ENCODE peak calls at places on chromosomes 16 and 17, in five cellular contexts. One of them, this sample, is unnamed.
A peak's percentile ranks its signal among the peaks of the same experiment; 100 is the strongest.

GRCh38 chr16:3007059-3007956 is 5.4 kb upstream of the CLDN9 start:
- DNase-seq in stimulated activated CD8-positive, alpha-beta memory T cell treated with anti-CD3 and anti-CD28 coated beads, Interleukin-15, amount 100 ng/mL, for 1 hour: no peak
- DNase-seq in HEK293T: no peak
- DNase-seq in adipocyte: no peak
- DNase-seq in ACHN: no peak
- DNase-seq in this sample: peak; percentile 84

GRCh38 chr16:41439-42068 is 11.9 kb downstream of the POLR3K start:
- DNase-seq in stimulated activated CD8-positive, alpha-beta memory T cell treated with anti-CD3 and anti-CD28 coated beads, Interleukin-15, amount 100 ng/mL, for 1 hour: no peak
- DNase-seq in HEK293T: no peak
- DNase-seq in adipocyte: no peak
- DNase-seq in ACHN: no peak
- DNase-seq in this sample: no peak

GRCh38 chr17:57653279-57653678 is 91.8 kb downstream of the CCDC182 start:
- DNase-seq in stimulated activated CD8-positive, alpha-beta memory T cell treated with anti-CD3 and anti-CD28 coated beads, Interleukin-15, amount 100 ng/mL, for 1 hour: no peak
- DNase-seq in HEK293T: no peak
- DNase-seq in adipocyte: no peak
- DNase-seq in ACHN: no peak
- DNase-seq in this sample: no peak

GRCh38 chr17:29734640-29735039 is 111.9 kb upstream of the CORO6 start:
- DNase-seq in stimulated activated CD8-positive, alpha-beta memory T cell treated with anti-CD3 and anti-CD28 coated beads, Interleukin-15, amount 100 ng/mL, for 1 hour: no peak
- DNase-seq in HEK293T: no peak
- DNase-seq in adipocyte: peak; percentile 31
- DNase-seq in ACHN: no peak
- DNase-seq in this sample: no peak

GRCh38 chr16:85309656-85310587 is 197.7 kb upstream of the CIBAR2 start:
- DNase-seq in stimulated activated CD8-positive, alpha-beta memory T cell treated with anti-CD3 and anti-CD28 coated beads, Interleukin-15, amount 100 ng/mL, for 1 hour: no peak
- DNase-seq in HEK293T: no peak
- DNase-seq in adipocyte: no peak
- DNase-seq in ACHN: no peak
- DNase-seq in this sample: peak; percentile 73

GRCh38 chr16:68031951-68032350 is 8.9 kb downstream of the DUS2 start:
- DNase-seq in stimulated activated CD8-positive, alpha-beta memory T cell treated with anti-CD3 and anti-CD28 coated beads, Interleukin-15, amount 100 ng/mL, for 1 hour: no peak
- DNase-seq in HEK293T: no peak
- DNase-seq in adipocyte: no peak
- DNase-seq in ACHN: no peak
- DNase-seq in this sample: no peak

GRCh38 chr16:705748-706188 is at the start of gene FBXL16:
- DNase-seq in stimulated activated CD8-positive, alpha-beta memory T cell treated with anti-CD3 and anti-CD28 coated beads, Interleukin-15, amount 100 ng/mL, for 1 hour: no peak
- DNase-seq in HEK293T: peak; percentile 76
- DNase-seq in adipocyte: peak; percentile 58
- DNase-seq in ACHN: no peak
- DNase-seq in this sample: no peak

GRCh38 chr16:80299416-80299815 is 241.4 kb upstream of the DYNLRB2 start:
- DNase-seq in stimulated activated CD8-positive, alpha-beta memory T cell treated with anti-CD3 and anti-CD28 coated beads, Interleukin-15, amount 100 ng/mL, for 1 hour: no peak
- DNase-seq in HEK293T: no peak
- DNase-seq in adipocyte: peak; percentile 87
- DNase-seq in ACHN: no peak
- DNase-seq in this sample: no peak

GRCh38 chr17:59287887-59288286 is 43.6 kb upstream of the YPEL2 start:
- DNase-seq in stimulated activated CD8-positive, alpha-beta memory T cell treated with anti-CD3 and anti-CD28 coated beads, Interleukin-15, amount 100 ng/mL, for 1 hour: no peak
- DNase-seq in HEK293T: no peak
- DNase-seq in adipocyte: no peak
- DNase-seq in ACHN: no peak
- DNase-seq in this sample: no peak

GRCh38 chr16:81524382-81524781 is 79.8 kb downstream of the CMIP start:
- DNase-seq in stimulated activated CD8-positive, alpha-beta memory T cell treated with anti-CD3 and anti-CD28 coated beads, Interleukin-15, amount 100 ng/mL, for 1 hour: peak; percentile 14
- DNase-seq in HEK293T: no peak
- DNase-seq in adipocyte: no peak
- DNase-seq in ACHN: no peak
- DNase-seq in this sample: no peak

GRCh38 chr17:4525691-4526397 is 27.2 kb downstream of the SPNS2 start:
- DNase-seq in stimulated activated CD8-positive, alpha-beta memory T cell treated with anti-CD3 and anti-CD28 coated beads, Interleukin-15, amount 100 ng/mL, for 1 hour: no peak
- DNase-seq in HEK293T: no peak
- DNase-seq in adipocyte: no peak
- DNase-seq in ACHN: no peak
- DNase-seq in this sample: no peak

GRCh38 chr16:51119576-51120288 is 31.3 kb downstream of the SALL1 start:
- DNase-seq in stimulated activated CD8-positive, alpha-beta memory T cell treated with anti-CD3 and anti-CD28 coated beads, Interleukin-15, amount 100 ng/mL, for 1 hour: no peak
- DNase-seq in HEK293T: no peak
- DNase-seq in adipocyte: no peak
- DNase-seq in ACHN: no peak
- DNase-seq in this sample: no peak

GRCh38 chr17:44919885-44920564 is 4.7 kb upstream of the GFAP start:
- DNase-seq in stimulated activated CD8-positive, alpha-beta memory T cell treated with anti-CD3 and anti-CD28 coated beads, Interleukin-15, amount 100 ng/mL, for 1 hour: no peak
- DNase-seq in HEK293T: peak; percentile 84
- DNase-seq in adipocyte: peak; percentile 90
- DNase-seq in ACHN: peak; percentile 82
- DNase-seq in this sample: peak; percentile 87

GRCh38 chr16:70454221-70455034 is at the start of gene FCSK:
- DNase-seq in stimulated activated CD8-positive, alpha-beta memory T cell treated with anti-CD3 and anti-CD28 coated beads, Interleukin-15, amount 100 ng/mL, for 1 hour: peak; percentile 31
- DNase-seq in HEK293T: peak; percentile 84
- DNase-seq in adipocyte: peak; percentile 77
- DNase-seq in ACHN: peak; percentile 77
- DNase-seq in this sample: peak; percentile 78

GRCh38 chr17:80942360-80943345 is 49.0 kb upstream of the CHMP6 start:
- DNase-seq in stimulated activated CD8-positive, alpha-beta memory T cell treated with anti-CD3 and anti-CD28 coated beads, Interleukin-15, amount 100 ng/mL, for 1 hour: no peak
- DNase-seq in HEK293T: no peak
- DNase-seq in adipocyte: no peak
- DNase-seq in ACHN: no peak
- DNase-seq in this sample: peak; percentile 67

GRCh38 chr17:73427198-73427597 is 115.4 kb upstream of the CDC42EP4 start:
- DNase-seq in stimulated activated CD8-positive, alpha-beta memory T cell treated with anti-CD3 and anti-CD28 coated beads, Interleukin-15, amount 100 ng/mL, for 1 hour: no peak
- DNase-seq in HEK293T: no peak
- DNase-seq in adipocyte: no peak
- DNase-seq in ACHN: no peak
- DNase-seq in this sample: no peak

GRCh38 chr16:21276090-21276489 is 2.0 kb downstream of the CRYM start:
- DNase-seq in stimulated activated CD8-positive, alpha-beta memory T cell treated with anti-CD3 and anti-CD28 coated beads, Interleukin-15, amount 100 ng/mL, for 1 hour: no peak
- DNase-seq in HEK293T: no peak
- DNase-seq in adipocyte: no peak
- DNase-seq in ACHN: no peak
- DNase-seq in this sample: no peak

GRCh38 chr17:44543213-44543904 is 13.9 kb upstream of the FZD2 start:
- DNase-seq in stimulated activated CD8-positive, alpha-beta memory T cell treated with anti-CD3 and anti-CD28 coated beads, Interleukin-15, amount 100 ng/mL, for 1 hour: no peak
- DNase-seq in HEK293T: no peak
- DNase-seq in adipocyte: peak; percentile 88
- DNase-seq in ACHN: peak; percentile 98
- DNase-seq in this sample: no peak

GRCh38 chr17:16286009-16286946 is 67.0 kb downstream of the CENPV start:
- DNase-seq in stimulated activated CD8-positive, alpha-beta memory T cell treated with anti-CD3 and anti-CD28 coated beads, Interleukin-15, amount 100 ng/mL, for 1 hour: peak; percentile 55
- DNase-seq in HEK293T: peak; percentile 53
- DNase-seq in adipocyte: peak; percentile 93
- DNase-seq in ACHN: peak; percentile 98
- DNase-seq in this sample: peak; percentile 87

GRCh38 chr16:20952144-20952797 is 51.7 kb downstream of the LYRM1 start:
- DNase-seq in stimulated activated CD8-positive, alpha-beta memory T cell treated with anti-CD3 and anti-CD28 coated beads, Interleukin-15, amount 100 ng/mL, for 1 hour: no peak
- DNase-seq in HEK293T: no peak
- DNase-seq in adipocyte: no peak
- DNase-seq in ACHN: no peak
- DNase-seq in this sample: no peak

GRCh38 chr16:66901626-66902025 is 17.1 kb downstream of the CDH16 start:
- DNase-seq in stimulated activated CD8-positive, alpha-beta memory T cell treated with anti-CD3 and anti-CD28 coated beads, Interleukin-15, amount 100 ng/mL, for 1 hour: no peak
- DNase-seq in HEK293T: no peak
- DNase-seq in adipocyte: no peak
- DNase-seq in ACHN: no peak
- DNase-seq in this sample: no peak

This sample was measured in body of pancreas.